ENCODE peak calls at places on chromosomes 6 and 20, in seven cellular contexts. One of them, this sample, is unnamed.

GRCh38 chr6:155078331-155078745 is 83.2 kb downstream of the TIAM2 start:
- DNase-seq in left cardiac atrium: no peak
- DNase-seq in T-cell: no peak
- DNase-seq in activated T-cell treated with anti-CD3 and anti-CD28 coated beads for 1 hour: no peak
- DNase-seq in ecto neural progenitor cell: no peak
- DNase-seq in AG10803: no peak
- DNase-seq in PC-9: no peak
- DNase-seq in this sample: no peak

GRCh38 chr20:4929686-4930397 is 71.5 kb downstream of the SLC23A2 start:
- DNase-seq in left cardiac atrium: no peak
- DNase-seq in T-cell: no peak
- DNase-seq in activated T-cell treated with anti-CD3 and anti-CD28 coated beads for 1 hour: no peak
- DNase-seq in ecto neural progenitor cell: no peak
- DNase-seq in AG10803: peak
- DNase-seq in PC-9: no peak
- DNase-seq in this sample: no peak

GRCh38 chr6:156175971-156176421 is 601.2 kb upstream of the ARID1B start:
- DNase-seq in left cardiac atrium: peak
- DNase-seq in T-cell: no peak
- DNase-seq in activated T-cell treated with anti-CD3 and anti-CD28 coated beads for 1 hour: no peak
- DNase-seq in ecto neural progenitor cell: peak
- DNase-seq in AG10803: no peak
- DNase-seq in PC-9: no peak
- DNase-seq in this sample: no peak

GRCh38 chr20:59031326-59032022 is 661 bp downstream of the ATP5F1E start:
- DNase-seq in left cardiac atrium: no peak
- DNase-seq in T-cell: no peak
- DNase-seq in activated T-cell treated with anti-CD3 and anti-CD28 coated beads for 1 hour: no peak
- DNase-seq in ecto neural progenitor cell: no peak
- DNase-seq in AG10803: no peak
- DNase-seq in PC-9: no peak
- DNase-seq in this sample: no peak

GRCh38 chr6:83908813-83909212 is 49.3 kb downstream of the CYB5R4 start:
- DNase-seq in left cardiac atrium: no peak
- DNase-seq in T-cell: no peak
- DNase-seq in activated T-cell treated with anti-CD3 and anti-CD28 coated beads for 1 hour: no peak
- DNase-seq in ecto neural progenitor cell: no peak
- DNase-seq in AG10803: peak
- DNase-seq in PC-9: no peak
- DNase-seq in this sample: no peak

GRCh38 chr6:121879149-121879548 is 443.7 kb downstream of the GJA1 start:
- DNase-seq in left cardiac atrium: no peak
- DNase-seq in T-cell: no peak
- DNase-seq in activated T-cell treated with anti-CD3 and anti-CD28 coated beads for 1 hour: no peak
- DNase-seq in ecto neural progenitor cell: no peak
- DNase-seq in AG10803: peak
- DNase-seq in PC-9: no peak
- DNase-seq in this sample: no peak

GRCh38 chr6:35236223-35236622 is 22.5 kb downstream of the SCUBE3 start:
- DNase-seq in left cardiac atrium: no peak
- DNase-seq in T-cell: no peak
- DNase-seq in activated T-cell treated with anti-CD3 and anti-CD28 coated beads for 1 hour: no peak
- DNase-seq in ecto neural progenitor cell: no peak
- DNase-seq in AG10803: no peak
- DNase-seq in PC-9: no peak
- DNase-seq in this sample: no peak

GRCh38 chr6:111154981-111155380 is 67.7 kb downstream of the SLC16A10 start:
- DNase-seq in left cardiac atrium: no peak
- DNase-seq in T-cell: no peak
- DNase-seq in activated T-cell treated with anti-CD3 and anti-CD28 coated beads for 1 hour: no peak
- DNase-seq in ecto neural progenitor cell: no peak
- DNase-seq in AG10803: no peak
- DNase-seq in PC-9: no peak
- DNase-seq in this sample: peak

GRCh38 chr6:56062856-56063255 is 184.5 kb downstream of the COL21A1 start:
- DNase-seq in left cardiac atrium: no peak
- DNase-seq in T-cell: no peak
- DNase-seq in activated T-cell treated with anti-CD3 and anti-CD28 coated beads for 1 hour: no peak
- DNase-seq in ecto neural progenitor cell: no peak
- DNase-seq in AG10803: peak
- DNase-seq in PC-9: no peak
- DNase-seq in this sample: no peak

GRCh38 chr6:113859349-113860164 is 2.4 kb downstream of the MARCKS start:
- DNase-seq in left cardiac atrium: peak
- DNase-seq in T-cell: no peak
- DNase-seq in activated T-cell treated with anti-CD3 and anti-CD28 coated beads for 1 hour: no peak
- DNase-seq in ecto neural progenitor cell: peak
- DNase-seq in AG10803: peak
- DNase-seq in PC-9: peak
- DNase-seq in this sample: no peak

GRCh38 chr6:32148722-32149576 is 2.8 kb downstream of the PRRT1 start:
- DNase-seq in left cardiac atrium: peak
- DNase-seq in T-cell: peak
- DNase-seq in activated T-cell treated with anti-CD3 and anti-CD28 coated beads for 1 hour: peak
- DNase-seq in ecto neural progenitor cell: peak
- DNase-seq in AG10803: no peak
- DNase-seq in PC-9: no peak
- DNase-seq in this sample: peak

GRCh38 chr20:48919882-48920526 is 1.5 kb upstream of the ARFGEF2 start:
- DNase-seq in left cardiac atrium: no peak
- DNase-seq in T-cell: no peak
- DNase-seq in activated T-cell treated with anti-CD3 and anti-CD28 coated beads for 1 hour: no peak
- DNase-seq in ecto neural progenitor cell: no peak
- DNase-seq in AG10803: no peak
- DNase-seq in PC-9: no peak
- DNase-seq in this sample: no peak

GRCh38 chr6:342832-343179 is 48.7 kb upstream of the IRF4 start:
- DNase-seq in left cardiac atrium: no peak
- DNase-seq in T-cell: no peak
- DNase-seq in activated T-cell treated with anti-CD3 and anti-CD28 coated beads for 1 hour: no peak
- DNase-seq in ecto neural progenitor cell: no peak
- DNase-seq in AG10803: no peak
- DNase-seq in PC-9: no peak
- DNase-seq in this sample: no peak

GRCh38 chr6:67916389-67916788 is 718.7 kb upstream of the ADGRB3 start:
- DNase-seq in left cardiac atrium: no peak
- DNase-seq in T-cell: no peak
- DNase-seq in activated T-cell treated with anti-CD3 and anti-CD28 coated beads for 1 hour: no peak
- DNase-seq in ecto neural progenitor cell: no peak
- DNase-seq in AG10803: peak
- DNase-seq in PC-9: no peak
- DNase-seq in this sample: no peak

GRCh38 chr6:44529506-44529905 is 142.0 kb downstream of the CDC5L start:
- DNase-seq in left cardiac atrium: no peak
- DNase-seq in T-cell: no peak
- DNase-seq in activated T-cell treated with anti-CD3 and anti-CD28 coated beads for 1 hour: no peak
- DNase-seq in ecto neural progenitor cell: no peak
- DNase-seq in AG10803: no peak
- DNase-seq in PC-9: no peak
- DNase-seq in this sample: no peak

GRCh38 chr6:127342946-127343752 is at the start of gene ECHDC1:
- DNase-seq in left cardiac atrium: peak
- DNase-seq in T-cell: peak
- DNase-seq in activated T-cell treated with anti-CD3 and anti-CD28 coated beads for 1 hour: peak
- DNase-seq in ecto neural progenitor cell: peak
- DNase-seq in AG10803: peak
- DNase-seq in PC-9: peak
- DNase-seq in this sample: peak

GRCh38 chr20:61436674-61437279 is 184.7 kb downstream of the CDH4 start:
- DNase-seq in left cardiac atrium: no peak
- DNase-seq in T-cell: no peak
- DNase-seq in activated T-cell treated with anti-CD3 and anti-CD28 coated beads for 1 hour: no peak
- DNase-seq in ecto neural progenitor cell: peak
- DNase-seq in AG10803: peak
- DNase-seq in PC-9: no peak
- DNase-seq in this sample: no peak

GRCh38 chr6:170172825-170173231 is 118.0 kb downstream of the DLL1 start:
- DNase-seq in left cardiac atrium: no peak
- DNase-seq in T-cell: no peak
- DNase-seq in activated T-cell treated with anti-CD3 and anti-CD28 coated beads for 1 hour: no peak
- DNase-seq in ecto neural progenitor cell: peak
- DNase-seq in AG10803: no peak
- DNase-seq in PC-9: no peak
- DNase-seq in this sample: no peak

GRCh38 chr6:137874204-137875001 is 7.3 kb downstream of the TNFAIP3 start:
- DNase-seq in left cardiac atrium: no peak
- DNase-seq in T-cell: peak
- DNase-seq in activated T-cell treated with anti-CD3 and anti-CD28 coated beads for 1 hour: no peak
- DNase-seq in ecto neural progenitor cell: no peak
- DNase-seq in AG10803: no peak
- DNase-seq in PC-9: no peak
- DNase-seq in this sample: no peak

GRCh38 chr20:56566621-56567020 is 33.6 kb downstream of the FAM209B start:
- DNase-seq in left cardiac atrium: no peak
- DNase-seq in T-cell: no peak
- DNase-seq in activated T-cell treated with anti-CD3 and anti-CD28 coated beads for 1 hour: no peak
- DNase-seq in ecto neural progenitor cell: no peak
- DNase-seq in AG10803: no peak
- DNase-seq in PC-9: peak
- DNase-seq in this sample: no peak

GRCh38 chr20:49948809-49949507 is 12.8 kb downstream of the RNF114 start:
- DNase-seq in left cardiac atrium: no peak
- DNase-seq in T-cell: no peak
- DNase-seq in activated T-cell treated with anti-CD3 and anti-CD28 coated beads for 1 hour: no peak
- DNase-seq in ecto neural progenitor cell: no peak
- DNase-seq in AG10803: peak
- DNase-seq in PC-9: no peak
- DNase-seq in this sample: no peak

GRCh38 chr6:166010585-166010984 is 157.1 kb downstream of the TBXT start:
- DNase-seq in left cardiac atrium: no peak
- DNase-seq in T-cell: no peak
- DNase-seq in activated T-cell treated with anti-CD3 and anti-CD28 coated beads for 1 hour: no peak
- DNase-seq in ecto neural progenitor cell: no peak
- DNase-seq in AG10803: no peak
- DNase-seq in PC-9: no peak
- DNase-seq in this sample: no peak

GRCh38 chr6:121504227-121504626 is 68.8 kb downstream of the GJA1 start:
- DNase-seq in left cardiac atrium: no peak
- DNase-seq in T-cell: no peak
- DNase-seq in activated T-cell treated with anti-CD3 and anti-CD28 coated beads for 1 hour: no peak
- DNase-seq in ecto neural progenitor cell: no peak
- DNase-seq in AG10803: peak
- DNase-seq in PC-9: no peak
- DNase-seq in this sample: no peak

GRCh38 chr6:160523223-160523622 is 140.9 kb downstream of the LPA start:
- DNase-seq in left cardiac atrium: no peak
- DNase-seq in T-cell: no peak
- DNase-seq in activated T-cell treated with anti-CD3 and anti-CD28 coated beads for 1 hour: no peak
- DNase-seq in ecto neural progenitor cell: no peak
- DNase-seq in AG10803: no peak
- DNase-seq in PC-9: no peak
- DNase-seq in this sample: peak